ENCODE peak calls at places on chromosomes 13 and 19, in six cellular contexts. V, Q, M, A, X and I are unnamed samples.

GRCh38 chr13:33721719-33722118 is 96.2 kb upstream of the RFC3 start:
- DNase-seq in V (no peak), Q (no peak), M (no peak), A (peak; percentile 30), X (no peak), I (no peak)

GRCh38 chr19:1027953-1028902 is 1.8 kb downstream of the CNN2 start:
- DNase-seq in V (no peak), Q (no peak), M (peak; percentile 59), A (peak; percentile 96), X (peak; percentile 75), I (peak; percentile 61)

GRCh38 chr13:20553309-20553708 is 13.6 kb upstream of the IFT88 start:
- DNase-seq in V (no peak), Q (no peak), M (no peak), A (peak; percentile 29), X (no peak), I (no peak)

GRCh38 chr13:44437356-44438233 is 64.0 kb downstream of the SERP2 start:
- DNase-seq in V (no peak), Q (no peak), M (no peak), A (peak; percentile 78), X (no peak), I (no peak)

GRCh38 chr19:3068071-3068470 is 5.8 kb upstream of the TLE5 start:
- DNase-seq in V (no peak), Q (no peak), M (no peak), A (no peak), X (no peak), I (no peak)

GRCh38 chr19:33780746-33781145 is 15.9 kb upstream of the KCTD15 start:
- DNase-seq in V (no peak), Q (no peak), M (no peak), A (no peak), X (no peak), I (no peak)

GRCh38 chr19:36420961-36421748 is 2.7 kb upstream of the ZFP82 start:
- DNase-seq in V (no peak), Q (no peak), M (peak; percentile 18), A (peak; percentile 46), X (no peak), I (peak; percentile 23)

GRCh38 chr19:43560687-43561086 is 14.6 kb downstream of the XRCC1 start:
- DNase-seq in V (no peak), Q (no peak), M (no peak), A (no peak), X (no peak), I (no peak)

GRCh38 chr19:18514800-18515682 is 6.8 kb downstream of the ELL start:
- DNase-seq in V (no peak), Q (no peak), M (peak; percentile 49), A (peak; percentile 92), X (peak; percentile 86), I (peak; percentile 51)

GRCh38 chr19:45352062-45352461 is 11.5 kb downstream of the KLC3 start:
- DNase-seq in V (no peak), Q (no peak), M (no peak), A (no peak), X (no peak), I (no peak)

GRCh38 chr13:64912141-64912540 is 2318.0 kb downstream of the PCDH9 start:
- DNase-seq in V (no peak), Q (no peak), M (no peak), A (peak; percentile 42), X (no peak), I (no peak)

GRCh38 chr19:1668339-1669123 is 16.1 kb upstream of the TCF3 start:
- DNase-seq in V (no peak), Q (no peak), M (no peak), A (peak; percentile 9), X (no peak), I (no peak)

GRCh38 chr13:54248306-54248705 is 1219.7 kb downstream of the OLFM4 start:
- DNase-seq in V (no peak), Q (no peak), M (no peak), A (no peak), X (no peak), I (no peak)

GRCh38 chr19:38448225-38448624 is 14.7 kb downstream of the RYR1 start:
- DNase-seq in V (no peak), Q (no peak), M (no peak), A (no peak), X (no peak), I (no peak)

GRCh38 chr13:34358811-34359513 is 541.0 kb downstream of the RFC3 start:
- DNase-seq in V (no peak), Q (no peak), M (no peak), A (peak; percentile 80), X (no peak), I (no peak)

GRCh38 chr13:28316129-28316528 is 177.8 kb downstream of the PAN3 start:
- DNase-seq in V (no peak), Q (no peak), M (no peak), A (no peak), X (no peak), I (no peak)

GRCh38 chr19:1265611-1266115 is 3.5 kb upstream of the CIRBP start:
- DNase-seq in V (no peak), Q (no peak), M (peak; percentile 70), A (peak; percentile 80), X (no peak), I (peak; percentile 71)

DNA sequence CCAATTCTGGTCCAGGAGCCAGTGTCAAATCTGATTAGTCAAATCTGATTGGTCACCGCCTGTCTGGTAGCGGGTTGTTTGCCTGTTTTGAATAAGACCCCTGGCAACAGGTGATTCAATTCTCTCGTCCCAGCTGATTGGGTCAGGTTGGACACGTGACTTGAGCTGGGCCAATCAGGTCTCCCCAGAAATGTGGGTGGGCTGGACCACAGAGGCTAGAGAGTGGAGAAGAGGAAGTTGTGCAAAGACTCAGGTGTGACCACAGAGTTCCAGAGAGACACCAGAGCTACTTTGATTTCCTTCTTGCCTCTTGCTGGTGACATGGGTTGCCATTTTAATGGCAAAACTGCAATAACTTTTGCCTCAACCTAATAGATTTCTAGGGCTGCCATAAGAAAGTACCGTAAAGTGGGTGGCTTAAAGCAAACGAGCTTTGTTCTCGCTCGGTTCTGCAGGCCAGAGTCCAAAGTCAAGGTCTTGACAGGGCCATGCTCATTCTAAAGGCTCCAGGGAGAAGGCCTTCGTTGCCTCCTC is 5.4 kb downstream of the TNFSF9 start:
- DNase-seq in V (no peak), Q (no peak), M (no peak), A (no peak), X (peak; percentile 59), I (no peak)
- H3K27ac ChIP-seq in V (no peak overlapping the region), Q (no peak overlapping the region), M (no peak overlapping the region), A (no peak overlapping the region), X (no peak overlapping the region), I (no peak overlapping the region)

DNA sequence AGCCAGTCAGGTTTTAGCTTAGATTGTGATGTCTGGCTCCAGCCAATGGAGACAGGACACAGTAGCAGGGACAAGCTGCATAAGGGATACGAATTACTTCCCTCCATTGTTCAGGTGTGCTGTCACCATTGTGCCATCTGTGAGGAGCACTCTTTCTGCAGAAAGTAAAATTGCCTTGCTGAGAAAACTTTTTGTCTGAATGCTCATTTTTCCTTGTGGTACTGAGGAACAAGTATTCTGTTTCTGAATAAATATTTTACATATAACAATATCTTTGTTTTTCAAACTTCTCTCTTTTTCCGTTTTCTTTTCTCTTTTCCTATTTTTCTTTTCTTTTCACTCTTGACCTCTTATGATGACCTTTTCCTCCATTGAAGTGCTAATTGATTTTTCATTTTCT is 10.2 kb downstream of the SLC10A2 start:
- DNase-seq in V (no peak), Q (no peak), M (no peak), A (no peak), X (no peak), I (no peak)
- H3K4me1 ChIP-seq in V (no peaks in the 10 kb centered on the region), Q (no peaks in the 10 kb centered on the region), M (no peaks in the 10 kb centered on the region), A (no peaks in the 10 kb centered on the region), X (no peaks in the 10 kb centered on the region), I (no peaks in the 10 kb centered on the region)

GRCh38 chr13:46679369-46680180 is 117.4 kb downstream of the ESD start:
- DNase-seq in V (no peak), Q (no peak), M (peak; percentile 39), A (peak; percentile 76), X (no peak), I (no peak)
- TF ChIP-seq CTCF in V (peak; percentile 21), Q (no peak), M (no peak), A (no peak), X (no peak), I (peak; percentile 17)

DNA sequence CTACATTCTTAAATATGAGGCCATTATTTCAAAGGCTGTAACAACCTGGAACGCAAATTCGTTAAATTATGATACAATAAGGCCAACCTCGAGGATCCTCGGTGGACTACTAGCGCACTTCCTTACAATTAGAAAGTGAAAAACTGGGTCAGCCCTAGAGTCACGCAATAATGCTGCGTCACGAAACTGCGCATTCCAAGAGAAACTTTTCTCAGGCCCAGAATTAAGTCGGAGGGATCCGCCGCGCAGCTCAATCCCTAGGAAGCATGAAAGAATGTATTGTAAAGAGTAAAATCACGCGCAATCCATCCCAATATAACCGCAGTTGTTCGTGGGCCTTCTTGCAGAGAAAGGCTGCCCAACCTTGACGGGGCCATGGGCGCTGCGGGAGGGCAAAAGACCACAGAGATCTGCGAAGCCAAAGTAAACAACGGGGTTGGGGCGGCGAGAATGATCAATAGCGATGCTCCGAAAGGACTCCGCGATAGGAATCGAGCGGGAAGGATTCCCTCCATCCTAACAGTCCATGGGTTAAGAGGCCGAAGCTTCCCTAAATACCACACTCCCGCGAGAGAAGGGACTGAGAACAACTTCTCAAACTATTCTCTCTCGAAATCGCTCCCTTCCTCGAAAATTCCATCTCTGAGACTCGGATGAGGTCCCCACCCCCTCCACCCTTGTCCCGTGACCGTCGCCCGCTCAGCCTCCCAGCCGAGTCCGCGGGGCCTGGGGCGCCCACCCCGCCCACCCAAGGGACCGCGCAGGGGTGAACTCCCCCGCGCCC is 564 bp downstream of the SPART start:
- DNase-seq in V (peak; percentile 72), Q (no peak), M (peak; percentile 77), A (peak; percentile 93), X (peak; percentile 79), I (peak; percentile 62)
- H3K27ac ChIP-seq in V (peak overlapping the region; percentile 100), Q (peak overlapping the region; percentile 90), M (peak overlapping the region; percentile 95), A (peak overlapping the region; percentile 100), X (peak overlapping the region; percentile 99), I (peak overlapping the region; percentile 98)

GRCh38 chr13:31887311-31887710 is 144.3 kb upstream of the FRY start:
- DNase-seq in V (no peak), Q (no peak), M (no peak), A (peak; percentile 50), X (no peak), I (no peak)

GRCh38 chr13:31895687-31896086 is 135.9 kb upstream of the FRY start:
- DNase-seq in V (no peak), Q (no peak), M (no peak), A (no peak), X (no peak), I (no peak)

GRCh38 chr13:31890946-31891345 is 140.6 kb upstream of the FRY start:
- DNase-seq in V (no peak), Q (no peak), M (no peak), A (no peak), X (no peak), I (no peak)

GRCh38 chr13:31894931-31895330 is 136.6 kb upstream of the FRY start:
- DNase-seq in V (no peak), Q (no peak), M (no peak), A (no peak), X (no peak), I (no peak)

DNA sequence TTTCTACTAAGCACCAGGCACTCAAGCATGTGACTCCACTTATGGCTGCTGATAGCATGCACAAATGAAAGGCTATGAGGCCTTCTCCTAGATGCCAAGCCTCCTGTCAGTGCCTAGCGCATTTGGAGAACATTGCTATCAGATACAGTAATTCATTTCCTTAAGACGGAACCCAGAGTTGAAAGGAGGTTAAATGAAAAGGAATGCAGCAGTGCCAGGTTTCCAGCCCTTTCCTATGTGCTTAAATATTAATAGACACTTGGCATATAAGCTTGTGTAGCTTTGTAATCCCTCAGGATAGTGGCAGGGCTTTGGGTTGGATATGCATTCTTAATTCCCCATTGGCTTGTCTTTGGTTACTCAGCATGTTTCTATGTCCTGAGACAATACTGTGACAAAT is 140.1 kb upstream of the FRY start:
- DNase-seq in V (no peak), Q (no peak), M (no peak), A (no peak), X (peak; percentile 40), I (no peak)
- H3K4me1 ChIP-seq in V (no peaks in the 10 kb centered on the region), Q (no peaks in the 10 kb centered on the region), M (peaks cover 84% of the 10 kb centered on the region), A (peaks cover 9% of the 10 kb centered on the region), X (no peaks in the 10 kb centered on the region), I (peaks cover 90% of the 10 kb centered on the region)